ENCODE peak calls at places on chromosomes 5 and 9, in nine cellular contexts. C is colonic mucosa, K is breast epithelium, R is mammary epithelial cell, F is SK-N-SH, Z is mucosa of descending colon, E is astrocyte, T is PC-9, J is right atrium auricular region. X is an unnamed sample. For H3K36me3, the result is how much of the 10 kb centered on the place peaks cover.

GRCh38 chr5:159641371-159642039 is 274.8 kb upstream of the ADRA1B start:
- DNase-seq in C (no peak), J (no peak), R (no peak), E (no peak), F (no peak), T (no peak), Z (no peak), K (no peak), X (no peak)

GRCh38 chr9:128902351-128903078 is 18.3 kb upstream of the PHYHD1 start:
- DNase-seq in F (no peak), C (peak), Z (peak), K (peak), R (peak), J (no peak), E (no peak), T (peak), X (no peak)

GRCh38 chr9:6827370-6827949 is 69.7 kb downstream of the KDM4C start:
- DNase-seq in K (no peak), J (no peak), T (no peak), E (peak), Z (no peak), F (peak), R (peak), C (peak), X (no peak)

GRCh38 chr5:148828461-148829247 is 2.2 kb downstream of the ADRB2 start:
- DNase-seq in E (no peak), T (peak), K (no peak), Z (no peak), F (no peak), C (no peak), J (no peak), R (peak), X (no peak)

GRCh38 chr5:40477856-40478546 is 201.7 kb upstream of the PTGER4 start:
- DNase-seq in K (peak), R (peak), E (peak), C (no peak), Z (no peak), F (no peak), T (peak), J (no peak), X (no peak)

GRCh38 chr5:169651526-169651925 is 14.5 kb downstream of the DOCK2 start:
- DNase-seq in C (no peak), Z (no peak), F (peak), K (no peak), R (no peak), J (no peak), E (peak), T (no peak), X (no peak)

GRCh38 chr5:140358738-140359310 is 1.2 kb upstream of the SLC4A9 start:
- DNase-seq in C (no peak), T (no peak), J (no peak), E (peak), K (no peak), Z (no peak), R (no peak), F (peak), X (no peak)

GRCh38 chr5:90983148-90983547 is 400.0 kb downstream of the ARRDC3 start:
- DNase-seq in K (no peak), Z (no peak), R (peak), C (no peak), E (peak), F (peak), T (peak), J (no peak), X (peak)

GRCh38 chr5:14199902-14200301 is 56.8 kb downstream of the TRIO start:
- DNase-seq in F (no peak), Z (no peak), J (no peak), K (no peak), E (no peak), T (no peak), C (no peak), R (no peak), X (no peak)

GRCh38 chr5:38029431-38030065 is 189.7 kb upstream of the GDNF start:
- DNase-seq in J (no peak), F (no peak), T (no peak), C (no peak), E (no peak), R (peak), Z (no peak), K (no peak), X (no peak)

GRCh38 chr9:110939053-110939452 is 99.2 kb downstream of the LPAR1 start:
- DNase-seq in C (no peak), Z (no peak), R (no peak), K (no peak), E (no peak), T (no peak), F (no peak), J (no peak), X (no peak)

GRCh38 chr5:1420211-1421195 is 24.7 kb downstream of the SLC6A3 start:
- DNase-seq in Z (no peak), C (no peak), T (no peak), F (no peak), K (no peak), J (no peak), E (no peak), R (no peak), X (no peak)

GRCh38 chr5:124634228-124634819 is 112.1 kb downstream of the ZNF608 start:
- DNase-seq in C (no peak), Z (no peak), J (no peak), E (peak), R (no peak), K (no peak), F (no peak), T (peak), X (no peak)

GRCh38 chr9:114905160-114905940 is 25.0 kb downstream of the TNFSF8 start:
- DNase-seq in F (no peak), J (no peak), K (no peak), E (no peak), T (no peak), R (no peak), C (no peak), Z (no peak), X (no peak)

GRCh38 chr5:14667290-14667689 is 2.8 kb downstream of the OTULIN start:
- DNase-seq in Z (no peak), R (no peak), T (no peak), K (no peak), J (no peak), C (no peak), E (no peak), F (no peak), X (no peak)

GRCh38 chr9:99000480-99001395 is 57.0 kb downstream of the COL15A1 start:
- DNase-seq in T (peak), R (peak), Z (peak), E (peak), K (no peak), C (peak), J (no peak), F (peak), X (no peak)

GRCh38 chr5:104540448-104540847 is 977.9 kb upstream of the NUDT12 start:
- DNase-seq in T (no peak), Z (no peak), J (no peak), C (peak), F (no peak), R (no peak), E (peak), K (no peak), X (no peak)

GRCh38 chr5:179336871-179337165 is 8.4 kb downstream of the ADAMTS2 start:
- DNase-seq in C (no peak), E (no peak), F (no peak), R (no peak), T (no peak), K (no peak), J (no peak), Z (no peak), X (no peak)

GRCh38 chr5:168047043-168047668 is 244.3 kb upstream of the WWC1 start:
- DNase-seq in Z (peak), J (no peak), R (peak), F (peak), K (peak), E (peak), T (peak), C (peak), X (peak)

GRCh38 chr5:6578676-6579343 is 54.0 kb downstream of the NSUN2 start:
- DNase-seq in E (peak), Z (no peak), K (no peak), C (no peak), R (no peak), J (peak), T (no peak), F (no peak), X (no peak)

GRCh38 chr5:139297439-139298133 is 4.0 kb downstream of the MATR3 start:
- DNase-seq in C (no peak), E (no peak), R (no peak), J (no peak), K (no peak), F (no peak), Z (no peak), T (no peak), X (no peak)

GRCh38 chr5:124887223-124887622 is 140.8 kb upstream of the ZNF608 start:
- DNase-seq in J (no peak), E (no peak), F (no peak), T (no peak), C (no peak), K (no peak), R (no peak), Z (no peak), X (no peak)

GRCh38 chr9:93645149-93645889 is 68.9 kb downstream of the PHF2 start:
- DNase-seq in J (no peak), C (no peak), K (no peak), E (no peak), Z (no peak), T (no peak), F (no peak), R (no peak), X (no peak)

GRCh38 chr5:58764199-58764598 is 181.3 kb downstream of the RAB3C start:
- DNase-seq in K (peak), F (no peak), R (peak), T (no peak), Z (no peak), E (no peak), C (no peak), J (no peak), X (no peak)

GRCh38 chr5:75553358-75553757 is 41.7 kb downstream of the POLK start:
- DNase-seq in C (no peak), K (no peak), Z (no peak), E (no peak), F (no peak), T (no peak), R (no peak), J (no peak), X (no peak)
- H3K4me3 ChIP-seq in C (no peak), K (no peak), Z (no peak), E (no peak), F (no peak), T (no peak), R (no peak), J (no peak), X (no peak)

GRCh38 chr5:150122158-150122510 is 33.5 kb downstream of the PDGFRB start:
- DNase-seq in Z (peak), E (no peak), C (peak), J (no peak), K (no peak), F (no peak), T (no peak), R (peak), X (no peak)
- TF ChIP-seq CTCF in Z (peak), E (no peak), C (peak), J (no peak), K (no peak), F (peak), T (peak), R (peak), X (peak)

DNA sequence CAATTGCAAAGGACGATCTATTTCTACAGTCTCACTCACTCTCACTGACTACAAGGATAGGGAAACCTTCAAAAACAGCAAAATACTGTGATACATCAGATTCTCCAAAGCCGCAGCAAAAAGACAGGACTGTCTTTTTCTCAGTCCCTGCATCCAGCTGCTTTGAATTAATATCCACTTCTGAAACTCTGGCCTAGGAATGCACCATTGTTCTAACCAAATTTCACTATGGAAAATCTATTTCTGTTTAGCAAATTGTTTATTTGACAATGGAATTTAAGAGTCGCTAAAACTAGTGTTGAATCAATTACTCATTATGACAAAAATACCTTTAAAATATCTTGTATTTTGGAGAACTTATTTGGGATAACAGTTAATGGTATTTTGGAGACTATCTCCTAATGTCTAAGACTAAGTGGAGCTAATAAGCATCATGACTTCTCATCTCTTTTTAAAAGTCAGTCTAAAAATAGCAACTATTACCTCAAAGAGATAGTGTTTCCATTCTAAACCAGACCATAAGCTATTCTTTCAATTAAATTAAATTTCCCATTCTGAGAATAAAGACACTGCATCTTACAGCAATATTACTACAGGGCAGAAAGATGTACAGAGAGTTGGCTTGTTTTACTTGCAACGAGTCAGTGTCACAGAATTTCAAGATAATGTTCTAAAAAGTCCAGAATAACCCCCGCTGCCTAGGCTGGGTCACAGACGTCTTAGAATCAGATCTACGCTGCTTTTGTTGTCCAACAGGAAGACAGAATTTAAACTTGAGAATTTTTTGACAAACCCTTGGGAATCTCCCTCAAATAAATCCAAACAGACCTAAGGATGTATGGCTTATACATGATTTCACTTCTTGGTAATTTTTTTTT is 98.7 kb downstream of the USP20 start:
- DNase-seq in E (peak), T (no peak), R (no peak), K (no peak), F (peak), C (no peak), J (no peak), Z (no peak), X (no peak)
- H3K36me3 ChIP-seq in E (under half), T (under half), R (under half), K (under half), F (under half), C (under half), J (under half), Z (under half), X (under half)

GRCh38 chr9:686381-686813 is 155.1 kb upstream of the DMRT1 start:
- DNase-seq in K (peak), J (peak), E (peak), C (no peak), Z (no peak), F (no peak), R (peak), T (peak), X (no peak)

GRCh38 chr9:682633-683508 is 158.6 kb upstream of the DMRT1 start:
- DNase-seq in T (no peak), R (peak), J (no peak), K (no peak), F (no peak), Z (peak), E (peak), C (peak), X (no peak)

GRCh38 chr9:684055-684949 is 157.2 kb upstream of the DMRT1 start:
- DNase-seq in F (no peak), J (no peak), E (peak), Z (no peak), K (no peak), R (peak), C (no peak), T (no peak), X (no peak)

GRCh38 chr9:683509-684021 is 157.9 kb upstream of the DMRT1 start:
- DNase-seq in R (no peak), C (no peak), E (no peak), F (no peak), T (no peak), K (no peak), J (no peak), Z (no peak), X (no peak)

DNA sequence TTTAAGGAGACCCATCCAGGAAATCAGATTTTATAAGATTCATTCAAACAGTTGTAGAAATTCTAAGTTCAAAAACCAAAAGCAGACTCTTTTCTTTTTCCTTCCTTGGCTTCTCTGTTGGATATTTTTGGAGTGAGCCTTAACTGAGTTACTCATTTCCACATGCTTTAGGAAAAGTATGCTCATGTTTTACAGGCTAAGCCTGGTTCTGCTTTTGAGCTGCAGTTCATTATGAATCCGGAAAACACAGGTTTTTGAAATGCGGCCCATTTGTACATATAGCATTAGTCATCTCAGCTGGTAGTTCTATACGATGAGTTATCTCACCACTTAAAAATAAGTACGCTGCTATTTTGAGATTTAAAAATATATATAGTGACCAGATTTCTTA is 156.6 kb upstream of the DMRT1 start:
- DNase-seq in R (peak), Z (no peak), F (no peak), E (peak), K (no peak), J (no peak), T (no peak), C (no peak), X (no peak)
- H3K4me3 ChIP-seq in R (peak), Z (no peak), F (peak), E (peak), K (no peak), J (no peak), T (no peak), C (no peak), X (no peak)

GRCh38 chr9:75979362-75979761 is 88.9 kb downstream of the PCSK5 start:
- DNase-seq in Z (no peak), C (no peak), K (no peak), E (no peak), F (no peak), T (no peak), R (no peak), J (no peak), X (no peak)
- TF ChIP-seq CTCF in Z (no peak), C (peak), K (no peak), E (no peak), F (peak), T (peak), R (peak), J (peak), X (peak)

GRCh38 chr5:61504143-61504542 is 172.1 kb downstream of the ZSWIM6 start:
- DNase-seq in C (no peak), T (no peak), F (peak), K (no peak), Z (no peak), R (no peak), J (no peak), E (no peak), X (no peak)

GRCh38 chr5:61505281-61505680 is 173.2 kb downstream of the ZSWIM6 start:
- DNase-seq in F (no peak), K (no peak), Z (no peak), E (no peak), R (no peak), T (no peak), J (no peak), C (no peak), X (no peak)
- H3K36me3 ChIP-seq in F (under half), K (under half), Z (under half), E (under half), R (under half), T (under half), J (under half), C (under half), X (under half)

GRCh38 chr9:5712651-5713360 is 83.9 kb downstream of the RIC1 start:
- DNase-seq in J (no peak), C (no peak), K (no peak), E (no peak), F (no peak), Z (no peak), T (no peak), R (no peak), X (peak)

GRCh38 chr9:5708414-5708813 is 79.5 kb downstream of the RIC1 start:
- DNase-seq in K (no peak), Z (no peak), T (no peak), J (no peak), F (no peak), C (no peak), R (no peak), E (no peak), X (no peak)
- H3K4me3 ChIP-seq in K (no peak), Z (no peak), T (no peak), J (no peak), F (no peak), C (no peak), R (no peak), E (no peak), X (no peak)

DNA sequence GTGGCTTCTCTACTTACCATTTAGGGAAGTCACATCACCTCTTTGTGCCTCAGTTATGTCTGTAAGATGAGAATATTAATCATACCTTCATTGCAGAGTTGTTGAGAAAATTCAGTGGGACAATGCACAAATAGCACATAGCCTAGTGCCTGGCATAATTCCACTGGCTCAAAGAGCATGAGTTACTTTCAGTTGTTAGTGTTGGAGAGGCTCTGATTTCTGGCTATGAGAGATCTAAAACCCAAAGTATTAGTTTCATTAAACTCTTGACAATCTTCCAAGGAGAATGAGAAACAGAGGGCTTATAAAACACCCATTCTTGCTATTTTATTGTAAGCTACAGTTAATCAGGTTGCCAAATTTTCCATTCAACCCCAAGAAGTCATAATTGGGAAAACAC is 111.4 kb upstream of the NR3C1 start:
- DNase-seq in J (no peak), E (peak), F (no peak), K (no peak), C (no peak), R (no peak), Z (no peak), T (no peak), X (no peak)
- TF ChIP-seq CTCF in J (no peak), E (no peak), F (no peak), K (no peak), C (no peak), R (no peak), Z (no peak), T (no peak), X (no peak)

GRCh38 chr5:56715996-56716395 is 99.4 kb upstream of the MAP3K1 start:
- DNase-seq in C (no peak), E (no peak), T (no peak), K (no peak), F (no peak), Z (no peak), J (no peak), R (no peak), X (no peak)
- H3K36me3 ChIP-seq in C (under half), E (under half), T (under half), K (under half), F (under half), Z (under half), J (under half), R (under half), X (under half)

GRCh38 chr5:3278643-3279042 is 317.0 kb upstream of the IRX1 start:
- DNase-seq in E (no peak), T (no peak), Z (no peak), F (no peak), J (no peak), R (no peak), K (no peak), C (no peak), X (no peak)
- H3K4me3 ChIP-seq in E (no peak), T (no peak), Z (no peak), F (no peak), J (no peak), R (no peak), K (no peak), C (no peak), X (no peak)

X was measured in kidney epithelial cell.